ENCODE peak calls at places on chromosomes 12 and 14, in eight cellular contexts. One of them, this sample, is unnamed.

GRCh38 chr14:61281186-61281676 is at the start of gene TMEM30B:
- DNase-seq in A549: no peak
- DNase-seq in foreskin fibroblast: no peak
- DNase-seq in GM06990: no peak
- DNase-seq in OCI-LY7: no peak
- DNase-seq in endothelial cell of umbilical vein: no peak
- DNase-seq in gastrocnemius medialis: no peak
- DNase-seq in ovary: peak; percentile 17
- DNase-seq in this sample: no peak

GRCh38 chr12:78864483-78865296 is at the start of gene SYT1:
- DNase-seq in ovary: peak; percentile 30
- DNase-seq in endothelial cell of umbilical vein: peak; percentile 77
- DNase-seq in foreskin fibroblast: peak; percentile 92
- DNase-seq in A549: peak; percentile 98
- DNase-seq in gastrocnemius medialis: no peak
- DNase-seq in GM06990: peak; percentile 8
- DNase-seq in OCI-LY7: no peak
- DNase-seq in this sample: no peak

GRCh38 chr14:72726444-72726843 is 167.5 kb downstream of the DPF3 start:
- DNase-seq in A549: no peak
- DNase-seq in gastrocnemius medialis: no peak
- DNase-seq in OCI-LY7: no peak
- DNase-seq in endothelial cell of umbilical vein: no peak
- DNase-seq in ovary: peak; percentile 87
- DNase-seq in foreskin fibroblast: no peak
- DNase-seq in GM06990: no peak
- DNase-seq in this sample: no peak

GRCh38 chr12:1932264-1932777 is 13.9 kb upstream of the CACNA2D4 start:
- DNase-seq in OCI-LY7: no peak
- DNase-seq in A549: no peak
- DNase-seq in GM06990: peak; percentile 41
- DNase-seq in endothelial cell of umbilical vein: no peak
- DNase-seq in foreskin fibroblast: no peak
- DNase-seq in ovary: no peak
- DNase-seq in gastrocnemius medialis: no peak
- DNase-seq in this sample: no peak

GRCh38 chr14:28661171-28661772 is 105.3 kb upstream of the FOXG1 start:
- DNase-seq in ovary: no peak
- DNase-seq in OCI-LY7: no peak
- DNase-seq in GM06990: no peak
- DNase-seq in foreskin fibroblast: peak; percentile 67
- DNase-seq in endothelial cell of umbilical vein: no peak
- DNase-seq in gastrocnemius medialis: no peak
- DNase-seq in A549: no peak
- DNase-seq in this sample: no peak

GRCh38 chr12:123441523-123442164 is 5.2 kb upstream of the RILPL2 start:
- DNase-seq in GM06990: peak; percentile 44
- DNase-seq in endothelial cell of umbilical vein: no peak
- DNase-seq in OCI-LY7: no peak
- DNase-seq in gastrocnemius medialis: no peak
- DNase-seq in foreskin fibroblast: no peak
- DNase-seq in ovary: no peak
- DNase-seq in A549: no peak
- DNase-seq in this sample: no peak

GRCh38 chr14:49512147-49512551 is 74.0 kb downstream of the RPS29 start:
- DNase-seq in gastrocnemius medialis: no peak
- DNase-seq in OCI-LY7: no peak
- DNase-seq in GM06990: no peak
- DNase-seq in foreskin fibroblast: peak; percentile 77
- DNase-seq in A549: no peak
- DNase-seq in ovary: no peak
- DNase-seq in endothelial cell of umbilical vein: peak; percentile 93
- DNase-seq in this sample: no peak

GRCh38 chr14:78790262-78790661 is 620.1 kb downstream of the NRXN3 start:
- DNase-seq in foreskin fibroblast: no peak
- DNase-seq in endothelial cell of umbilical vein: no peak
- DNase-seq in ovary: no peak
- DNase-seq in A549: no peak
- DNase-seq in GM06990: no peak
- DNase-seq in OCI-LY7: no peak
- DNase-seq in gastrocnemius medialis: no peak
- DNase-seq in this sample: no peak

GRCh38 chr14:51648296-51648695 is 3.4 kb upstream of the FRMD6 start:
- DNase-seq in foreskin fibroblast: no peak
- DNase-seq in endothelial cell of umbilical vein: no peak
- DNase-seq in GM06990: no peak
- DNase-seq in ovary: no peak
- DNase-seq in A549: no peak
- DNase-seq in OCI-LY7: no peak
- DNase-seq in gastrocnemius medialis: no peak
- DNase-seq in this sample: no peak

GRCh38 chr14:96037891-96038557 is 1.1 kb upstream of the C14orf132 start:
- DNase-seq in OCI-LY7: no peak
- DNase-seq in A549: peak; percentile 34
- DNase-seq in ovary: no peak
- DNase-seq in endothelial cell of umbilical vein: no peak
- DNase-seq in foreskin fibroblast: peak; percentile 73
- DNase-seq in GM06990: no peak
- DNase-seq in gastrocnemius medialis: peak; percentile 31
- DNase-seq in this sample: no peak

GRCh38 chr12:100752841-100753240 is 41.7 kb upstream of the ANO4 start:
- DNase-seq in endothelial cell of umbilical vein: no peak
- DNase-seq in A549: no peak
- DNase-seq in ovary: no peak
- DNase-seq in gastrocnemius medialis: no peak
- DNase-seq in OCI-LY7: no peak
- DNase-seq in GM06990: no peak
- DNase-seq in foreskin fibroblast: no peak
- DNase-seq in this sample: no peak

GRCh38 chr14:102697125-102697900 is 79.9 kb upstream of the TRAF3 start:
- DNase-seq in GM06990: no peak
- DNase-seq in foreskin fibroblast: no peak
- DNase-seq in ovary: no peak
- DNase-seq in OCI-LY7: no peak
- DNase-seq in A549: no peak
- DNase-seq in gastrocnemius medialis: no peak
- DNase-seq in endothelial cell of umbilical vein: peak; percentile 19
- DNase-seq in this sample: no peak

GRCh38 chr14:104358528-104359300 is 220.3 kb downstream of the KIF26A start:
- DNase-seq in ovary: no peak
- DNase-seq in A549: no peak
- DNase-seq in gastrocnemius medialis: peak; percentile 4
- DNase-seq in endothelial cell of umbilical vein: no peak
- DNase-seq in foreskin fibroblast: no peak
- DNase-seq in OCI-LY7: no peak
- DNase-seq in GM06990: no peak
- DNase-seq in this sample: no peak

GRCh38 chr12:101563197-101563596 is 31.6 kb upstream of the MYBPC1 start:
- DNase-seq in foreskin fibroblast: no peak
- DNase-seq in A549: no peak
- DNase-seq in GM06990: no peak
- DNase-seq in OCI-LY7: no peak
- DNase-seq in ovary: no peak
- DNase-seq in endothelial cell of umbilical vein: no peak
- DNase-seq in gastrocnemius medialis: no peak
- DNase-seq in this sample: no peak

GRCh38 chr12:79710707-79711483 is 20.1 kb upstream of the PAWR start:
- DNase-seq in GM06990: no peak
- DNase-seq in endothelial cell of umbilical vein: no peak
- DNase-seq in gastrocnemius medialis: no peak
- DNase-seq in OCI-LY7: no peak
- DNase-seq in A549: no peak
- DNase-seq in ovary: no peak
- DNase-seq in foreskin fibroblast: no peak
- DNase-seq in this sample: no peak

GRCh38 chr12:89162704-89163261 is 189.5 kb downstream of the DUSP6 start:
- DNase-seq in foreskin fibroblast: peak; percentile 98
- DNase-seq in ovary: no peak
- DNase-seq in endothelial cell of umbilical vein: peak; percentile 96
- DNase-seq in OCI-LY7: no peak
- DNase-seq in A549: peak; percentile 31
- DNase-seq in gastrocnemius medialis: peak; percentile 70
- DNase-seq in GM06990: peak; percentile 49
- DNase-seq in this sample: no peak

GRCh38 chr14:83478741-83479140 is 1945.1 kb upstream of the SEL1L start:
- DNase-seq in ovary: no peak
- DNase-seq in endothelial cell of umbilical vein: no peak
- DNase-seq in foreskin fibroblast: no peak
- DNase-seq in OCI-LY7: no peak
- DNase-seq in GM06990: no peak
- DNase-seq in gastrocnemius medialis: no peak
- DNase-seq in A549: no peak
- DNase-seq in this sample: no peak

GRCh38 chr12:94141892-94142291 is 6.5 kb upstream of the PLXNC1 start:
- DNase-seq in GM06990: no peak
- DNase-seq in ovary: no peak
- DNase-seq in A549: no peak
- DNase-seq in endothelial cell of umbilical vein: no peak
- DNase-seq in foreskin fibroblast: no peak
- DNase-seq in OCI-LY7: no peak
- DNase-seq in gastrocnemius medialis: no peak
- DNase-seq in this sample: no peak

GRCh38 chr12:95700316-95700785 is 90.2 kb downstream of the NTN4 start:
- DNase-seq in A549: no peak
- DNase-seq in GM06990: peak; percentile 47
- DNase-seq in gastrocnemius medialis: peak; percentile 14
- DNase-seq in endothelial cell of umbilical vein: no peak
- DNase-seq in OCI-LY7: no peak
- DNase-seq in ovary: no peak
- DNase-seq in foreskin fibroblast: peak; percentile 83
- DNase-seq in this sample: no peak

GRCh38 chr12:1800646-1801284 is 19.6 kb upstream of the LRTM2 start:
- DNase-seq in gastrocnemius medialis: peak; percentile 31
- DNase-seq in ovary: no peak
- DNase-seq in OCI-LY7: peak; percentile 68
- DNase-seq in foreskin fibroblast: peak; percentile 37
- DNase-seq in GM06990: no peak
- DNase-seq in A549: peak; percentile 41
- DNase-seq in endothelial cell of umbilical vein: peak; percentile 10
- DNase-seq in this sample: peak; percentile 52

GRCh38 chr12:18421840-18422239 is 160.5 kb downstream of the PIK3C2G start:
- DNase-seq in ovary: no peak
- DNase-seq in GM06990: no peak
- DNase-seq in A549: no peak
- DNase-seq in endothelial cell of umbilical vein: no peak
- DNase-seq in OCI-LY7: no peak
- DNase-seq in foreskin fibroblast: peak; percentile 28
- DNase-seq in gastrocnemius medialis: no peak
- DNase-seq in this sample: no peak

GRCh38 chr12:51406299-51406698 is 15.1 kb upstream of the GALNT6 start:
- DNase-seq in GM06990: no peak
- DNase-seq in OCI-LY7: no peak
- DNase-seq in A549: no peak
- DNase-seq in foreskin fibroblast: no peak
- DNase-seq in endothelial cell of umbilical vein: no peak
- DNase-seq in ovary: no peak
- DNase-seq in gastrocnemius medialis: no peak
- DNase-seq in this sample: no peak

GRCh38 chr14:102517412-102518062 is 8.0 kb upstream of the ANKRD9 start:
- DNase-seq in GM06990: peak; percentile 43
- DNase-seq in gastrocnemius medialis: no peak
- DNase-seq in A549: no peak
- DNase-seq in foreskin fibroblast: no peak
- DNase-seq in ovary: no peak
- DNase-seq in endothelial cell of umbilical vein: no peak
- DNase-seq in OCI-LY7: no peak
- DNase-seq in this sample: no peak

GRCh38 chr12:129531004-129531403 is 372.8 kb downstream of the TMEM132D start:
- DNase-seq in A549: no peak
- DNase-seq in OCI-LY7: no peak
- DNase-seq in endothelial cell of umbilical vein: no peak
- DNase-seq in GM06990: no peak
- DNase-seq in gastrocnemius medialis: no peak
- DNase-seq in foreskin fibroblast: no peak
- DNase-seq in ovary: no peak
- DNase-seq in this sample: no peak

GRCh38 chr12:103964805-103965204 is 867 bp upstream of the TDG start:
- DNase-seq in GM06990: no peak
- DNase-seq in gastrocnemius medialis: no peak
- DNase-seq in A549: no peak
- DNase-seq in ovary: no peak
- DNase-seq in endothelial cell of umbilical vein: no peak
- DNase-seq in OCI-LY7: no peak
- DNase-seq in foreskin fibroblast: no peak
- DNase-seq in this sample: no peak
- H3K4me3 ChIP-seq in GM06990: peak overlapping the region; percentile 77
- H3K4me3 ChIP-seq in gastrocnemius medialis: peak overlapping the region; percentile 97
- H3K4me3 ChIP-seq in A549: peak overlapping the region; percentile 79
- H3K4me3 ChIP-seq in ovary: peak overlapping the region; percentile 76
- H3K4me3 ChIP-seq in endothelial cell of umbilical vein: peak overlapping the region; percentile 62
- H3K4me3 ChIP-seq in OCI-LY7: peak overlapping the region; percentile 87
- H3K4me3 ChIP-seq in foreskin fibroblast: peak overlapping the region; percentile 71
- H3K4me3 ChIP-seq in this sample: peak overlapping the region; percentile 82

DNA sequence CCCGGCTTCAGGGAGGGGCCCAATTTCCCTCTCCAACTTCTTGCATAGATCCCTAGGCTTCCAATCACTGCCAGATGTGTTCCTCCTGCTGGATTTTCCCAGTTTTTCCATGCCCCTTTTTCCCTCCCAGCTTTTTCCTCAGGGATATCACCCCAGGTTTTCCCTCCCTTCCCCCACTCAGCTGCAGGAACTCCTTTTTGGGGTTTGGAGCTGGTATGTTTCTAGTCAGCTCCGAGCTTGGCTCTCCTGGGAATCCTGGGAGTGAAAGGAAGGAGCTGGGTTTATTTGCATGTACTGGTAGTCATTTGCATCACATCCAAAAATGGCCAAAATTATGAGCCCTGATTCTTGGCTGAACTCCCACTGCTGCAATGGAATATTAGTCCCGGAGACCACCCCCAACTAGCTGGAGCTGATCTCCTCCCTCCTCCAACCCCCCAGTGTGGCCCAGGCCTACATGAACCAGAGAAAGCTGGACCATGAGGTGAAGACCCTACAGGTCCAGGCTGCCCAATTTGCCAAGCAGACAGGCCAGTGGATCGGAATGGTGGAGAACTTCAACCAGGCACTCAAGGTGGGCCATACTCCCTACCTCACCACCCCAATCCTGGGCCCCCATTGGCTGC is 1.4 kb upstream of the RDH5 start:
- DNase-seq in gastrocnemius medialis: no peak
- DNase-seq in ovary: no peak
- DNase-seq in foreskin fibroblast: peak; percentile 56
- DNase-seq in endothelial cell of umbilical vein: no peak
- DNase-seq in GM06990: no peak
- DNase-seq in OCI-LY7: no peak
- DNase-seq in A549: no peak
- DNase-seq in this sample: no peak
- H3K4me3 ChIP-seq in gastrocnemius medialis: no peak overlapping the region
- H3K4me3 ChIP-seq in ovary: no peak overlapping the region
- H3K4me3 ChIP-seq in foreskin fibroblast: no peak overlapping the region
- H3K4me3 ChIP-seq in endothelial cell of umbilical vein: no peak overlapping the region
- H3K4me3 ChIP-seq in GM06990: no peak overlapping the region
- H3K4me3 ChIP-seq in OCI-LY7: no peak overlapping the region
- H3K4me3 ChIP-seq in A549: no peak overlapping the region
- H3K4me3 ChIP-seq in this sample: no peak overlapping the region

GRCh38 chr14:22515961-22516360 is 73.1 kb downstream of the DAD1 start:
- DNase-seq in GM06990: no peak
- DNase-seq in endothelial cell of umbilical vein: no peak
- DNase-seq in ovary: no peak
- DNase-seq in gastrocnemius medialis: no peak
- DNase-seq in foreskin fibroblast: no peak
- DNase-seq in OCI-LY7: no peak
- DNase-seq in A549: no peak
- DNase-seq in this sample: no peak
- H3K4me3 ChIP-seq in GM06990: no peak overlapping the region
- H3K4me3 ChIP-seq in endothelial cell of umbilical vein: no peak overlapping the region
- H3K4me3 ChIP-seq in ovary: no peak overlapping the region
- H3K4me3 ChIP-seq in gastrocnemius medialis: no peak overlapping the region
- H3K4me3 ChIP-seq in foreskin fibroblast: no peak overlapping the region
- H3K4me3 ChIP-seq in OCI-LY7: peak overlapping the region; percentile 19
- H3K4me3 ChIP-seq in A549: no peak overlapping the region
- H3K4me3 ChIP-seq in this sample: no peak overlapping the region

GRCh38 chr12:41205070-41205715 is 17.1 kb downstream of the PDZRN4 start:
- DNase-seq in foreskin fibroblast: no peak
- DNase-seq in endothelial cell of umbilical vein: peak; percentile 5
- DNase-seq in A549: no peak
- DNase-seq in GM06990: no peak
- DNase-seq in ovary: no peak
- DNase-seq in gastrocnemius medialis: no peak
- DNase-seq in OCI-LY7: no peak
- DNase-seq in this sample: no peak
- H3K4me3 ChIP-seq in foreskin fibroblast: no peak overlapping the region
- H3K4me3 ChIP-seq in endothelial cell of umbilical vein: no peak overlapping the region
- H3K4me3 ChIP-seq in A549: no peak overlapping the region
- H3K4me3 ChIP-seq in GM06990: no peak overlapping the region
- H3K4me3 ChIP-seq in ovary: no peak overlapping the region
- H3K4me3 ChIP-seq in gastrocnemius medialis: no peak overlapping the region
- H3K4me3 ChIP-seq in OCI-LY7: no peak overlapping the region
- H3K4me3 ChIP-seq in this sample: no peak overlapping the region

This sample was measured in Jurkat, Clone E6-1.